ENCODE peak calls at places on chromosomes 12 and 14, in five cellular contexts. J is hepatocyte; F is CD4-positive, alpha-beta memory T cell; L is heart left ventricle; A is CD8-positive, alpha-beta T cell. K is an unnamed sample. For H3K4me1, the result is how much of the 10 kb centered on the place peaks cover.

GRCh38 chr12:7162691-7163114 is 26.8 kb upstream of the PEX5 start:
- DNase-seq in A (peak), F (peak), J (peak), L (no peak), K (peak)

GRCh38 chr12:103645202-103645601 is 58.1 kb downstream of the STAB2 start:
- DNase-seq in L (no peak), J (peak), F (no peak), A (no peak), K (no peak)

GRCh38 chr14:73744874-73745529 is 30.8 kb upstream of the PNMA1 start:
- DNase-seq in A (peak), J (peak), L (no peak), F (no peak), K (peak)

GRCh38 chr12:87304406-87304805 is 724.8 kb downstream of the C12orf50 start:
- DNase-seq in J (no peak), F (no peak), A (no peak), L (no peak), K (no peak)

GRCh38 chr12:12336049-12336411 is 14.0 kb downstream of the MANSC1 start:
- DNase-seq in L (no peak), A (no peak), F (no peak), J (peak), K (peak)

GRCh38 chr12:54352891-54353874 is 11.1 kb downstream of the GPR84 start:
- DNase-seq in F (no peak), A (no peak), L (peak), J (peak), K (no peak)

GRCh38 chr14:49876563-49877127 is 16.2 kb upstream of the ARF6 start:
- DNase-seq in J (no peak), L (no peak), A (no peak), F (no peak), K (peak)

GRCh38 chr12:60602601-60603000 is 1006.8 kb downstream of the SLC16A7 start:
- DNase-seq in L (no peak), A (no peak), J (no peak), F (no peak), K (no peak)

GRCh38 chr12:43310596-43310995 is 241.4 kb downstream of the ADAMTS20 start:
- DNase-seq in J (no peak), L (no peak), F (no peak), A (no peak), K (no peak)

GRCh38 chr12:70178038-70178437 is 65.2 kb upstream of the CNOT2 start:
- DNase-seq in F (no peak), J (no peak), L (no peak), A (no peak), K (no peak)

GRCh38 chr14:54329082-54329695 is 67.6 kb upstream of the CDKN3 start:
- DNase-seq in F (no peak), A (no peak), L (peak), J (peak), K (peak)

GRCh38 chr14:61347771-61348443 is 26.5 kb downstream of the PRKCH start:
- DNase-seq in J (no peak), L (no peak), F (no peak), A (no peak), K (no peak)
- H3K4me1 ChIP-seq in J (under half), L (half or more), F (half or more), A (half or more), K (under half)

GRCh38 chr12:50053583-50053982 is 3.8 kb upstream of the ASIC1 start:
- DNase-seq in A (no peak), F (no peak), J (no peak), L (no peak), K (no peak)

GRCh38 chr12:50056629-50056976 is 793 bp upstream of the ASIC1 start:
- DNase-seq in J (no peak), F (no peak), A (no peak), L (no peak), K (no peak)

GRCh38 chr12:50057896-50058670 is 687 bp downstream of the ASIC1 start:
- DNase-seq in L (no peak), J (no peak), F (no peak), A (peak), K (no peak)

GRCh38 chr12:50057000-50057841 is at the start of gene ASIC1:
- DNase-seq in A (peak), J (peak), L (peak), F (peak), K (peak)

DNA sequence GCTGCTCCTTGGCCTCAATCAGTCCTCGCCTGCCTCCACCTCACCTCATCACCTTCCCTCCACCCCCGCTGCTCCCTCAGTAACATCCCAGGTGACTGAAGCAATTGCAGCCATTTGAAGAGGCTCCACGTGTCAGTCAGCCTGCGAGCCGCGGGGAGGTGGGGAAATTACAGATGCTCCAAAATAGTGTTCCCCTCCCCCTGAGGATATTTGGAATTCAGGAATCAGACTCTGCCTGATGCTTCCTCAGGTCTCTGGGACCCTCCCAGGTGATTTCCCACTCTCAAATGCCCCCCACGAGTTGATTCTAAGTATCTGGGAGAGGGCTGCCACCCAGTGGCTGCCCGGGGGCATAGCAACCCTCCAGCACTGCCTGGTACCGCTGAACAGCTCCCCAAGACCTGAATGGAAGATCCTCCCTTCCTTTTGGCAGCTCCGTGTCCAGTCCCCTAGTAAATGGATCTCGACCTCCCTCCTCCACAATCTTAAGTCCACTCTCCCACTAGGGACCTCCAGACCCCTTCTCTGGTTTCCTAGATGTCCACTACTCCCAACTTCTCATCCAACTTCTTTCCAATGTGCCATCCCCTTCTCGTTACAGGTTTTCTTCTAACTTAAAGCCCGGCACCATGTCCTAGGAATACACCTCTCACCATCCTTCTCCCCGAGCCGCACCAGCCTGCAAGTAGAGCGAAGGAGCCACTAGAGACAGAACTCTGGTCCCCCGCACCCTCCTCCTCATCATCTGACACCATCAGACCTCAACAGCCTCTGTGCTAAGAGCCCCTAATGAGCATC is 1.4 kb upstream of the ASIC1 start:
- DNase-seq in L (no peak), F (peak), J (peak), A (peak), K (peak)
- H3K4me3 ChIP-seq in L (no peak), F (no peak), J (no peak), A (no peak), K (no peak)

GRCh38 chr14:90717916-90718315 is 98.3 kb downstream of the TTC7B start:
- DNase-seq in A (no peak), F (no peak), L (no peak), J (no peak), K (no peak)

GRCh38 chr14:90715495-90715894 is 100.7 kb downstream of the TTC7B start:
- DNase-seq in J (no peak), F (no peak), L (no peak), A (no peak), K (no peak)

GRCh38 chr14:90714811-90715210 is 101.4 kb downstream of the TTC7B start:
- DNase-seq in J (no peak), A (no peak), L (no peak), F (no peak), K (no peak)

GRCh38 chr14:90720336-90720735 is 95.9 kb downstream of the TTC7B start:
- DNase-seq in A (no peak), J (no peak), F (no peak), L (no peak), K (no peak)

GRCh38 chr14:90715993-90716392 is 100.2 kb downstream of the TTC7B start:
- DNase-seq in L (no peak), A (no peak), J (no peak), F (no peak), K (no peak)
- H3K27ac ChIP-seq in L (no peak), A (no peak), J (peak), F (no peak), K (no peak)

GRCh38 chr14:23437142-23438129 is 2.0 kb upstream of the MYH7 start:
- DNase-seq in F (no peak), J (no peak), A (no peak), L (no peak), K (no peak)

GRCh38 chr14:23435540-23436326 is at the start of gene MYH7:
- DNase-seq in J (no peak), L (peak), F (no peak), A (no peak), K (no peak)

GRCh38 chr14:23436327-23437141 is 1.1 kb upstream of the MYH7 start:
- DNase-seq in L (peak), A (no peak), J (peak), F (no peak), K (no peak)

GRCh38 chr14:23439107-23439835 is 3.8 kb upstream of the MYH7 start:
- DNase-seq in F (no peak), J (no peak), L (no peak), A (no peak), K (no peak)

GRCh38 chr14:23438130-23438893 is 2.9 kb upstream of the MYH7 start:
- DNase-seq in F (no peak), J (no peak), A (no peak), L (peak), K (no peak)
- H3K4me1 ChIP-seq in F (under half), J (under half), A (under half), L (half or more), K (under half)

DNA sequence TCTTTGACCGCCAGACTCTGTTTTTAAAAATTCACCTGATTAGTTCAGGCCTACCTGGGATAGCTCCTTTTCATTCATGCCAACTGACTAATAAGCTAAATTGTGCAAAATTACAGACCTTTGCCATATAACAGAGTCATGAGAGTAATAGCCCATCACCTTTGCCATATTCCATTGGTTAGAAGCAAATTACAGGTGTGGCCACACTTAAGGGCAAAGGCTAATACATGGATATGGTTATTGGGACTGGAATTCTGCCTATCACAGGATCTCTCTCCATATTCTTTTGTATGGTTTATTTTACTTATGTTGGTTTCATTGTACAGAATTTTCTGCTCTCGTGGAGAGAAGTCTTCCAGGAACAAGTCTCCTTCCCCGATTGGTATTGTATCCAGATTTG is 115.2 kb downstream of the EGLN3 start:
- DNase-seq in L (no peak), F (no peak), J (no peak), A (no peak), K (no peak)
- H3K4me3 ChIP-seq in L (no peak), F (no peak), J (no peak), A (no peak), K (no peak)

GRCh38 chr12:121287267-121287954 is 9.1 kb downstream of the CAMKK2 start:
- DNase-seq in J (no peak), F (no peak), L (no peak), A (no peak), K (no peak)
- H3K27ac ChIP-seq in J (no peak), F (no peak), L (no peak), A (no peak), K (no peak)

GRCh38 chr14:93045965-93046695 is 69.6 kb downstream of the ITPK1 start:
- DNase-seq in F (no peak), J (peak), L (no peak), A (no peak), K (no peak)
- H3K4me1 ChIP-seq in F (under half), J (half or more), L (half or more), A (under half), K (under half)